ENCODE peak calls at places on chromosomes 13 and 19, in four cellular contexts. One of them, this sample, is unnamed.

GRCh38 chr13:70985371-70985770 is 877.1 kb upstream of the KLHL1 start:
- DNase-seq in activated naive CD8-positive, alpha-beta T cell treated with anti-CD3 and anti-CD28 coated beads for 36 hours: no peak
- DNase-seq in AG08395: no peak
- DNase-seq in immature natural killer cell: no peak
- DNase-seq in this sample: no peak

GRCh38 chr13:107299717-107300116 is 731.8 kb upstream of the ARGLU1 start:
- DNase-seq in activated naive CD8-positive, alpha-beta T cell treated with anti-CD3 and anti-CD28 coated beads for 36 hours: no peak
- DNase-seq in AG08395: no peak
- DNase-seq in immature natural killer cell: no peak
- DNase-seq in this sample: no peak

GRCh38 chr13:27968316-27969072 is 621 bp downstream of the CDX2 start:
- DNase-seq in activated naive CD8-positive, alpha-beta T cell treated with anti-CD3 and anti-CD28 coated beads for 36 hours: no peak
- DNase-seq in AG08395: no peak
- DNase-seq in immature natural killer cell: no peak
- DNase-seq in this sample: no peak

GRCh38 chr19:13398780-13399726 is 107.2 kb downstream of the CACNA1A start:
- DNase-seq in activated naive CD8-positive, alpha-beta T cell treated with anti-CD3 and anti-CD28 coated beads for 36 hours: no peak
- DNase-seq in AG08395: peak
- DNase-seq in immature natural killer cell: no peak
- DNase-seq in this sample: no peak

GRCh38 chr19:13055213-13056051 is 47.2 kb downstream of the LYL1 start:
- DNase-seq in activated naive CD8-positive, alpha-beta T cell treated with anti-CD3 and anti-CD28 coated beads for 36 hours: no peak
- DNase-seq in AG08395: peak
- DNase-seq in immature natural killer cell: no peak
- DNase-seq in this sample: peak

GRCh38 chr13:109652536-109652935 is 133.8 kb downstream of the IRS2 start:
- DNase-seq in activated naive CD8-positive, alpha-beta T cell treated with anti-CD3 and anti-CD28 coated beads for 36 hours: no peak
- DNase-seq in AG08395: no peak
- DNase-seq in immature natural killer cell: no peak
- DNase-seq in this sample: no peak

GRCh38 chr13:85520445-85520844 is 278.8 kb downstream of the SLITRK6 start:
- DNase-seq in activated naive CD8-positive, alpha-beta T cell treated with anti-CD3 and anti-CD28 coated beads for 36 hours: no peak
- DNase-seq in AG08395: no peak
- DNase-seq in immature natural killer cell: no peak
- DNase-seq in this sample: no peak

GRCh38 chr13:80214521-80214941 is 126.4 kb downstream of the SPRY2 start:
- DNase-seq in activated naive CD8-positive, alpha-beta T cell treated with anti-CD3 and anti-CD28 coated beads for 36 hours: no peak
- DNase-seq in AG08395: no peak
- DNase-seq in immature natural killer cell: no peak
- DNase-seq in this sample: peak

GRCh38 chr13:77521194-77521593 is 14.3 kb upstream of the SCEL start:
- DNase-seq in activated naive CD8-positive, alpha-beta T cell treated with anti-CD3 and anti-CD28 coated beads for 36 hours: no peak
- DNase-seq in AG08395: no peak
- DNase-seq in immature natural killer cell: no peak
- DNase-seq in this sample: no peak

GRCh38 chr13:50615234-50615633 is 228.3 kb downstream of the DLEU7 start:
- DNase-seq in activated naive CD8-positive, alpha-beta T cell treated with anti-CD3 and anti-CD28 coated beads for 36 hours: no peak
- DNase-seq in AG08395: no peak
- DNase-seq in immature natural killer cell: no peak
- DNase-seq in this sample: no peak

GRCh38 chr13:98279473-98280175 is 102.6 kb upstream of the RNF113B start:
- DNase-seq in activated naive CD8-positive, alpha-beta T cell treated with anti-CD3 and anti-CD28 coated beads for 36 hours: no peak
- DNase-seq in AG08395: no peak
- DNase-seq in immature natural killer cell: no peak
- DNase-seq in this sample: no peak

GRCh38 chr13:112664501-112665203 is 25.2 kb upstream of the ATP11A start:
- DNase-seq in activated naive CD8-positive, alpha-beta T cell treated with anti-CD3 and anti-CD28 coated beads for 36 hours: no peak
- DNase-seq in AG08395: peak
- DNase-seq in immature natural killer cell: no peak
- DNase-seq in this sample: no peak

GRCh38 chr13:44653261-44653660 is 77.1 kb upstream of the TSC22D1 start:
- DNase-seq in activated naive CD8-positive, alpha-beta T cell treated with anti-CD3 and anti-CD28 coated beads for 36 hours: no peak
- DNase-seq in AG08395: peak
- DNase-seq in immature natural killer cell: no peak
- DNase-seq in this sample: no peak

GRCh38 chr13:40401911-40402776 is 264.3 kb downstream of the FOXO1 start:
- DNase-seq in activated naive CD8-positive, alpha-beta T cell treated with anti-CD3 and anti-CD28 coated beads for 36 hours: peak
- DNase-seq in AG08395: peak
- DNase-seq in immature natural killer cell: peak
- DNase-seq in this sample: no peak

GRCh38 chr19:47417746-47418594 is 1.4 kb downstream of the MEIS3 start:
- DNase-seq in activated naive CD8-positive, alpha-beta T cell treated with anti-CD3 and anti-CD28 coated beads for 36 hours: no peak
- DNase-seq in AG08395: no peak
- DNase-seq in immature natural killer cell: no peak
- DNase-seq in this sample: no peak

GRCh38 chr19:43504426-43505185 is at the start of gene PHLDB3:
- DNase-seq in activated naive CD8-positive, alpha-beta T cell treated with anti-CD3 and anti-CD28 coated beads for 36 hours: peak
- DNase-seq in AG08395: no peak
- DNase-seq in immature natural killer cell: no peak
- DNase-seq in this sample: peak

GRCh38 chr19:10936661-10937084 is 8.1 kb downstream of the TIMM29 start:
- DNase-seq in activated naive CD8-positive, alpha-beta T cell treated with anti-CD3 and anti-CD28 coated beads for 36 hours: peak
- DNase-seq in AG08395: peak
- DNase-seq in immature natural killer cell: peak
- DNase-seq in this sample: peak

GRCh38 chr19:42479736-42480135 is 37.0 kb upstream of the CXCL17 start:
- DNase-seq in activated naive CD8-positive, alpha-beta T cell treated with anti-CD3 and anti-CD28 coated beads for 36 hours: no peak
- DNase-seq in AG08395: no peak
- DNase-seq in immature natural killer cell: no peak
- DNase-seq in this sample: no peak

GRCh38 chr19:55592391-55593090 is 6.8 kb downstream of the FIZ1 start:
- DNase-seq in activated naive CD8-positive, alpha-beta T cell treated with anti-CD3 and anti-CD28 coated beads for 36 hours: no peak
- DNase-seq in AG08395: no peak
- DNase-seq in immature natural killer cell: no peak
- DNase-seq in this sample: no peak

GRCh38 chr13:107993239-107993948 is 221.9 kb downstream of the LIG4 start:
- DNase-seq in activated naive CD8-positive, alpha-beta T cell treated with anti-CD3 and anti-CD28 coated beads for 36 hours: no peak
- DNase-seq in AG08395: no peak
- DNase-seq in immature natural killer cell: no peak
- DNase-seq in this sample: no peak

GRCh38 chr13:110499621-110500281 is 61.8 kb downstream of the RAB20 start:
- DNase-seq in activated naive CD8-positive, alpha-beta T cell treated with anti-CD3 and anti-CD28 coated beads for 36 hours: no peak
- DNase-seq in AG08395: peak
- DNase-seq in immature natural killer cell: no peak
- DNase-seq in this sample: no peak

GRCh38 chr19:15072930-15073647 is 8.9 kb upstream of the OR1I1 start:
- DNase-seq in activated naive CD8-positive, alpha-beta T cell treated with anti-CD3 and anti-CD28 coated beads for 36 hours: no peak
- DNase-seq in AG08395: no peak
- DNase-seq in immature natural killer cell: no peak
- DNase-seq in this sample: peak

GRCh38 chr19:29675650-29676186 is 10.5 kb downstream of the PLEKHF1 start:
- DNase-seq in activated naive CD8-positive, alpha-beta T cell treated with anti-CD3 and anti-CD28 coated beads for 36 hours: no peak
- DNase-seq in AG08395: no peak
- DNase-seq in immature natural killer cell: no peak
- DNase-seq in this sample: no peak